ENCODE peak calls at places on chromosomes 2 and 18, in seven cellular contexts. A is right cardiac atrium; U is stomach; D is AG08396; T is NCI-H1105; Y is stimulated activated CD4-positive, alpha-beta T cell treated with anti-CD3 and anti-CD28 coated beads, Interleukin-15, amount 100 ng/mL, for 1 hour; Z is H4. K is an unnamed sample.

GRCh38 chr2:88810017-88810416 is 118.5 kb downstream of the RPIA start:
- DNase-seq in Z (no peak), Y (no peak), A (no peak), T (no peak), U (no peak), D (no peak), K (no peak)

GRCh38 chr18:26046419-26047077 is 43.9 kb downstream of the SS18 start:
- DNase-seq in Z (no peak), U (no peak), Y (no peak), A (no peak), T (no peak), D (no peak), K (no peak)

GRCh38 chr18:37565138-37565984 is at the start of gene CELF4:
- DNase-seq in U (no peak), Y (no peak), A (no peak), T (peak), Z (no peak), D (peak), K (no peak)

GRCh38 chr2:236305531-236305930 is 41.3 kb upstream of the ASB18 start:
- DNase-seq in A (no peak), U (no peak), Y (no peak), Z (no peak), T (no peak), D (no peak), K (no peak)

GRCh38 chr2:18623782-18624181 is 34.4 kb upstream of the NT5C1B start:
- DNase-seq in D (no peak), Y (no peak), A (no peak), T (no peak), Z (no peak), U (no peak), K (no peak)

GRCh38 chr2:54582987-54583386 is 126.9 kb downstream of the SPTBN1 start:
- DNase-seq in A (no peak), Y (no peak), D (no peak), U (no peak), T (no peak), Z (no peak), K (no peak)

GRCh38 chr2:31578316-31578715 is 2.4 kb downstream of the SRD5A2 start:
- DNase-seq in Y (no peak), Z (no peak), U (no peak), A (no peak), T (no peak), D (no peak), K (no peak)

GRCh38 chr2:71896385-71897144 is 251.1 kb downstream of the CYP26B1 start:
- DNase-seq in T (no peak), D (no peak), Z (no peak), U (no peak), A (no peak), Y (no peak), K (no peak)